ENCODE peak calls at places on chromosomes 13 and 19, in six cellular contexts. C is anterior cingulate cortex; J is foreskin fibroblast; I is naive thymus-derived CD8-positive, alpha-beta T cell; V is CD4-positive, alpha-beta T cell; E is GM23248. A is an unnamed sample.
A peak's percentile ranks its signal among the peaks of the same experiment; 100 is the strongest.

GRCh38 chr13:35465345-35465744 is 11.1 kb downstream of the MAB21L1 start:
- DNase-seq in C (no peak), J (no peak), I (no peak), V (no peak), E (no peak), A (no peak)

GRCh38 chr19:19475845-19476828 is 39.2 kb downstream of the TSSK6 start:
- DNase-seq in C (no peak), J (peak; percentile 60), I (no peak), V (no peak), E (peak; percentile 31), A (no peak)

GRCh38 chr19:40282920-40283319 is 2.2 kb downstream of the AKT2 start:
- DNase-seq in C (no peak), J (peak; percentile 68), I (no peak), V (no peak), E (peak; percentile 61), A (no peak)

GRCh38 chr13:48086272-48086671 is 8.6 kb downstream of the MED4 start:
- DNase-seq in C (no peak), J (no peak), I (no peak), V (no peak), E (no peak), A (no peak)

GRCh38 chr13:111909971-111910671 is 156.8 kb upstream of the SOX1 start:
- DNase-seq in C (no peak), J (no peak), I (no peak), V (no peak), E (no peak), A (no peak)

GRCh38 chr19:4456566-4456842 is 1.1 kb downstream of the UBXN6 start:
- DNase-seq in C (peak; percentile 22), J (peak; percentile 85), I (no peak), V (no peak), E (peak; percentile 89), A (no peak)

GRCh38 chr19:11446652-11447301 is 11.3 kb downstream of the PRKCSH start:
- DNase-seq in C (peak; percentile 87), J (peak; percentile 56), I (peak; percentile 51), V (peak; percentile 36), E (peak; percentile 60), A (no peak)

GRCh38 chr13:94706854-94707399 is 5.4 kb downstream of the SOX21 start:
- DNase-seq in C (peak; percentile 35), J (no peak), I (no peak), V (no peak), E (no peak), A (no peak)

GRCh38 chr13:78022164-78022877 is 103.7 kb upstream of the EDNRB start:
- DNase-seq in C (no peak), J (peak; percentile 10), I (no peak), V (peak; percentile 2), E (peak; percentile 65), A (peak; percentile 1)

GRCh38 chr13:110338441-110339101 is 31.5 kb downstream of the COL4A2 start:
- DNase-seq in C (no peak), J (peak; percentile 64), I (no peak), V (no peak), E (peak; percentile 41), A (no peak)

GRCh38 chr19:845707-846481 is 5.1 kb downstream of the PRTN3 start:
- DNase-seq in C (no peak), J (no peak), I (no peak), V (no peak), E (no peak), A (no peak)

GRCh38 chr13:79090552-79091159 is 315.4 kb downstream of the RBM26 start:
- DNase-seq in C (no peak), J (no peak), I (no peak), V (no peak), E (no peak), A (no peak)

GRCh38 chr19:47324502-47324901 is 7.5 kb upstream of the C5AR2 start:
- DNase-seq in C (no peak), J (no peak), I (no peak), V (no peak), E (no peak), A (no peak)

GRCh38 chr13:39516140-39516539 is 86.9 kb downstream of the LHFPL6 start:
- DNase-seq in C (no peak), J (peak; percentile 47), I (no peak), V (no peak), E (peak; percentile 78), A (no peak)

GRCh38 chr13:30738946-30739528 is 3.7 kb downstream of the ALOX5AP start:
- DNase-seq in C (no peak), J (no peak), I (no peak), V (no peak), E (no peak), A (no peak)

GRCh38 chr13:21517576-21517975 is 58.5 kb upstream of the ZDHHC20 start:
- DNase-seq in C (no peak), J (no peak), I (no peak), V (no peak), E (no peak), A (no peak)

GRCh38 chr19:51259348-51260245 is 8.7 kb downstream of the SIGLECL1 start:
- DNase-seq in C (peak; percentile 4), J (peak; percentile 23), I (no peak), V (peak; percentile 9), E (peak; percentile 56), A (no peak)